ENCODE peak calls at places on chromosomes 11 and 22, in four cellular contexts. One of them, this sample, is unnamed.

GRCh38 chr11:46895821-46896220 is 22.5 kb downstream of the LRP4 start:
- DNase-seq in K562: no peak
- DNase-seq in SK-N-SH: no peak
- DNase-seq in HepG2: no peak
- DNase-seq in this sample: no peak

GRCh38 chr11:132631956-132632355 is 900.3 kb downstream of the OPCML start:
- DNase-seq in HepG2: no peak
- DNase-seq in SK-N-SH: peak; percentile 16
- DNase-seq in K562: no peak
- DNase-seq in this sample: no peak

GRCh38 chr11:14059491-14059890 is 97.0 kb downstream of the SPON1 start:
- DNase-seq in SK-N-SH: no peak
- DNase-seq in HepG2: no peak
- DNase-seq in K562: no peak
- DNase-seq in this sample: no peak

GRCh38 chr11:16469968-16470367 is 113.6 kb upstream of the SOX6 start:
- DNase-seq in K562: no peak
- DNase-seq in HepG2: no peak
- DNase-seq in SK-N-SH: no peak
- DNase-seq in this sample: no peak

GRCh38 chr11:12893787-12894672 is 115.1 kb upstream of the RASSF10 start:
- DNase-seq in K562: peak; percentile 65
- DNase-seq in HepG2: peak; percentile 39
- DNase-seq in SK-N-SH: peak; percentile 62
- DNase-seq in this sample: peak; percentile 84

GRCh38 chr11:17391493-17392355 is 3.3 kb upstream of the KCNJ11 start:
- DNase-seq in HepG2: no peak
- DNase-seq in SK-N-SH: peak; percentile 12
- DNase-seq in K562: no peak
- DNase-seq in this sample: no peak

GRCh38 chr11:133081020-133081419 is 451.3 kb downstream of the OPCML start:
- DNase-seq in K562: no peak
- DNase-seq in HepG2: no peak
- DNase-seq in SK-N-SH: no peak
- DNase-seq in this sample: no peak

GRCh38 chr22:38485783-38486182 is 17.9 kb downstream of the KDELR3 start:
- DNase-seq in K562: no peak
- DNase-seq in HepG2: no peak
- DNase-seq in SK-N-SH: no peak
- DNase-seq in this sample: no peak

GRCh38 chr11:15526859-15527450 is 412.2 kb downstream of the INSC start:
- DNase-seq in SK-N-SH: no peak
- DNase-seq in HepG2: no peak
- DNase-seq in K562: no peak
- DNase-seq in this sample: no peak

GRCh38 chr22:20389288-20389687 is 4.7 kb upstream of the ZNF74 start:
- DNase-seq in HepG2: no peak
- DNase-seq in SK-N-SH: no peak
- DNase-seq in K562: no peak
- DNase-seq in this sample: no peak

GRCh38 chr11:10680956-10681487 is 12.5 kb downstream of the IRAG1 start:
- DNase-seq in HepG2: no peak
- DNase-seq in K562: no peak
- DNase-seq in SK-N-SH: no peak
- DNase-seq in this sample: no peak

GRCh38 chr11:87926250-87926970 is 248.8 kb downstream of the RAB38 start:
- DNase-seq in HepG2: no peak
- DNase-seq in SK-N-SH: no peak
- DNase-seq in K562: no peak
- DNase-seq in this sample: no peak

GRCh38 chr22:31818481-31819392 is 64.9 kb downstream of the DEPDC5 start:
- DNase-seq in HepG2: no peak
- DNase-seq in K562: no peak
- DNase-seq in SK-N-SH: no peak
- DNase-seq in this sample: peak; percentile 18

GRCh38 chr11:102305352-102306047 is 11.8 kb upstream of the BIRC3 start:
- DNase-seq in HepG2: no peak
- DNase-seq in K562: no peak
- DNase-seq in SK-N-SH: no peak
- DNase-seq in this sample: no peak

GRCh38 chr11:129313588-129314288 is 61.9 kb upstream of the BARX2 start:
- DNase-seq in K562: no peak
- DNase-seq in SK-N-SH: no peak
- DNase-seq in HepG2: no peak
- DNase-seq in this sample: no peak

GRCh38 chr11:1934326-1935155 is 12.6 kb upstream of the MRPL23 start:
- DNase-seq in SK-N-SH: no peak
- DNase-seq in HepG2: no peak
- DNase-seq in K562: no peak
- DNase-seq in this sample: no peak

GRCh38 chr11:112377946-112378345 is 117.3 kb upstream of the PLET1 start:
- DNase-seq in SK-N-SH: no peak
- DNase-seq in HepG2: no peak
- DNase-seq in K562: no peak
- DNase-seq in this sample: no peak

GRCh38 chr11:118907749-118908106 is 18.0 kb downstream of the BCL9L start:
- DNase-seq in HepG2: no peak
- DNase-seq in SK-N-SH: peak; percentile 85
- DNase-seq in K562: no peak
- DNase-seq in this sample: no peak

GRCh38 chr22:32723632-32724031 is 77.9 kb upstream of the TIMP3 start:
- DNase-seq in SK-N-SH: no peak
- DNase-seq in K562: no peak
- DNase-seq in HepG2: no peak
- DNase-seq in this sample: no peak

GRCh38 chr11:128786507-128786906 is 80.6 kb downstream of the KCNJ1 start:
- DNase-seq in SK-N-SH: no peak
- DNase-seq in K562: no peak
- DNase-seq in HepG2: no peak
- DNase-seq in this sample: no peak

GRCh38 chr22:32083000-32083399 is 39.9 kb downstream of the SLC5A1 start:
- DNase-seq in HepG2: no peak
- DNase-seq in SK-N-SH: no peak
- DNase-seq in K562: no peak
- DNase-seq in this sample: no peak

GRCh38 chr11:89220684-89221339 is 43.1 kb downstream of the TYR start:
- DNase-seq in SK-N-SH: no peak
- DNase-seq in HepG2: no peak
- DNase-seq in K562: no peak
- DNase-seq in this sample: no peak

GRCh38 chr22:48257690-48258065 is 1495.2 kb downstream of the TBC1D22A start:
- DNase-seq in SK-N-SH: no peak
- DNase-seq in HepG2: no peak
- DNase-seq in K562: no peak
- DNase-seq in this sample: no peak

GRCh38 chr11:8586805-8587204 is 7.2 kb downstream of the STK33 start:
- DNase-seq in K562: no peak
- DNase-seq in SK-N-SH: no peak
- DNase-seq in HepG2: no peak
- DNase-seq in this sample: no peak

GRCh38 chr11:130213143-130213978 is 53.8 kb downstream of the ST14 start:
- DNase-seq in K562: peak; percentile 88
- DNase-seq in SK-N-SH: peak; percentile 94
- DNase-seq in HepG2: peak; percentile 21
- DNase-seq in this sample: peak; percentile 84

GRCh38 chr22:39185601-39186012 is 33.1 kb upstream of the CBX7 start:
- DNase-seq in SK-N-SH: no peak
- DNase-seq in K562: peak; percentile 44
- DNase-seq in HepG2: peak; percentile 50
- DNase-seq in this sample: no peak

GRCh38 chr22:19863571-19863970 is 8.9 kb upstream of the GNB1L start:
- DNase-seq in HepG2: no peak
- DNase-seq in SK-N-SH: no peak
- DNase-seq in K562: no peak
- DNase-seq in this sample: no peak

GRCh38 chr11:60133917-60134316 is 45.5 kb downstream of the MS4A2 start:
- DNase-seq in K562: no peak
- DNase-seq in HepG2: no peak
- DNase-seq in SK-N-SH: no peak
- DNase-seq in this sample: no peak

GRCh38 chr22:46031561-46031960 is 54.6 kb upstream of the WNT7B start:
- DNase-seq in SK-N-SH: no peak
- DNase-seq in K562: no peak
- DNase-seq in HepG2: no peak
- DNase-seq in this sample: peak; percentile 9

GRCh38 chr11:95911369-95911759 is 12.5 kb downstream of the MTMR2 start:
- DNase-seq in SK-N-SH: no peak
- DNase-seq in HepG2: no peak
- DNase-seq in K562: no peak
- DNase-seq in this sample: no peak

GRCh38 chr11:124075841-124076571 is 34.9 kb upstream of the OR10G7 start:
- DNase-seq in SK-N-SH: peak; percentile 75
- DNase-seq in HepG2: no peak
- DNase-seq in K562: no peak
- DNase-seq in this sample: peak; percentile 26

GRCh38 chr22:26610072-26610958 is 7.5 kb downstream of the CRYBB1 start:
- DNase-seq in HepG2: no peak
- DNase-seq in K562: no peak
- DNase-seq in SK-N-SH: no peak
- DNase-seq in this sample: no peak

GRCh38 chr11:114279778-114280532 is 16.2 kb upstream of the NNMT start:
- DNase-seq in K562: no peak
- DNase-seq in HepG2: no peak
- DNase-seq in SK-N-SH: no peak
- DNase-seq in this sample: no peak

GRCh38 chr22:23675502-23676415 is 15.1 kb upstream of the RGL4 start:
- DNase-seq in K562: no peak
- DNase-seq in HepG2: peak; percentile 69
- DNase-seq in SK-N-SH: no peak
- DNase-seq in this sample: no peak

GRCh38 chr11:67483901-67484665 is 1.3 kb downstream of the AIP start:
- DNase-seq in K562: no peak
- DNase-seq in SK-N-SH: no peak
- DNase-seq in HepG2: no peak
- DNase-seq in this sample: no peak

GRCh38 chr11:67483498-67483798 is 622 bp downstream of the AIP start:
- DNase-seq in HepG2: no peak
- DNase-seq in SK-N-SH: no peak
- DNase-seq in K562: no peak
- DNase-seq in this sample: no peak

GRCh38 chr11:67484847-67485311 is 2.1 kb downstream of the AIP start:
- DNase-seq in SK-N-SH: no peak
- DNase-seq in HepG2: no peak
- DNase-seq in K562: no peak
- DNase-seq in this sample: no peak

GRCh38 chr11:67482736-67483497 is at the start of gene AIP:
- DNase-seq in K562: peak; percentile 98
- DNase-seq in HepG2: peak; percentile 95
- DNase-seq in SK-N-SH: peak; percentile 98
- DNase-seq in this sample: peak; percentile 98

GRCh38 chr11:67482275-67482735 is 521 bp upstream of the AIP start:
- DNase-seq in HepG2: no peak
- DNase-seq in K562: no peak
- DNase-seq in SK-N-SH: no peak
- DNase-seq in this sample: no peak
- TF ChIP-seq FOXJ3 in HepG2: no peak
- TF ChIP-seq FOXJ3 in K562: no peak
- TF ChIP-seq FOXJ3 in SK-N-SH: no peak
- TF ChIP-seq FOXJ3 in this sample: no peak

GRCh38 chr22:44926491-44927415 is 83.1 kb downstream of the PHF21B start:
- DNase-seq in K562: no peak
- DNase-seq in SK-N-SH: no peak
- DNase-seq in HepG2: no peak
- DNase-seq in this sample: no peak
- TF ChIP-seq FOXJ3 in K562: no peak
- TF ChIP-seq FOXJ3 in SK-N-SH: no peak
- TF ChIP-seq FOXJ3 in HepG2: no peak
- TF ChIP-seq FOXJ3 in this sample: no peak

DNA sequence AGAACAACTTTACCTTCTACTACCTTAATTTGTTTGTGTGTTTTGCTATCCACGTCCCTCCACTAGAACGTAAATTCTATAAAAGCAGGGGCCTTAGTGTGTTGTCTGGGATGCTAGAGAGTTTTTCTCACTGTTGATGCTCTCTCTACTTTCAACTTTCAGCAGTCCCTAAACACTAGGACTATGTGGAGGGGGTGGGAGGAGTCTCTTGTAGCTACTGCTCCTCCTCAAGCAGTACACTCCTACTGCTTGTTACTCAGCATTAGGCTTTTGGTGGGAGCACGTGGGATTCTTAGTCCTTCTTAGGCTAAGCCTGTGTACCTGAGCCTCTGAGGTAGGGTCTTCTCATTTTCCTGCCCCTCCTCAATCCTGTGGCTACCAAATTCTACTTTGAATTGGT is 56.3 kb downstream of the ARHGAP20 start:
- DNase-seq in K562: no peak
- DNase-seq in HepG2: no peak
- DNase-seq in SK-N-SH: no peak
- DNase-seq in this sample: no peak
- TF ChIP-seq FOXJ3 in K562: no peak
- TF ChIP-seq FOXJ3 in HepG2: no peak
- TF ChIP-seq FOXJ3 in SK-N-SH: no peak
- TF ChIP-seq FOXJ3 in this sample: no peak

DNA sequence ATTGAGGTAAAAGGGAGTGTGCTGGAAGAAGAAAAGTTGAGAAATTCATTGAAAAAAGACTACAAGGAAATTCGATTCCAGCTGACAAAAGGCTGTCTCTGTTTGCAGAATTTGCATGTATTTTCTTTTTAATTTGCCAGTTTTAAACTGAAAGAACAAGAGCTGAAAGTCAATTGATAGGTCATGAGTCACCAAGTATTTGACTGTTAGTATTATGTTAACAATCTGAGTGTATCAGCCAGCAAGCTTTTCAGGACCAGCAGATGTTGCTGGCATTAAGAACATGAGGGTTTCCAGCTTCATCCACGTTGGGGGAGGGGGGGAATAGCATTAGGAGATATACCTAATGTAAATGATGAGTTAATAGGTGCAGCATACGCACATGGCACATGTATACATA is 726.7 kb downstream of the METTL15 start:
- DNase-seq in HepG2: no peak
- DNase-seq in K562: no peak
- DNase-seq in SK-N-SH: no peak
- DNase-seq in this sample: no peak
- TF ChIP-seq FOXJ3 in HepG2: no peak
- TF ChIP-seq FOXJ3 in K562: no peak
- TF ChIP-seq FOXJ3 in SK-N-SH: no peak
- TF ChIP-seq FOXJ3 in this sample: no peak

GRCh38 chr22:41904450-41905410 is 10.1 kb downstream of the SHISA8 start:
- DNase-seq in K562: no peak
- DNase-seq in SK-N-SH: no peak
- DNase-seq in HepG2: no peak
- DNase-seq in this sample: no peak

GRCh38 chr22:41900652-41901312 is 14.1 kb downstream of the SHISA8 start:
- DNase-seq in SK-N-SH: no peak
- DNase-seq in HepG2: no peak
- DNase-seq in K562: no peak
- DNase-seq in this sample: no peak

GRCh38 chr22:41902016-41902415 is 12.9 kb downstream of the SHISA8 start:
- DNase-seq in K562: no peak
- DNase-seq in HepG2: no peak
- DNase-seq in SK-N-SH: no peak
- DNase-seq in this sample: no peak

GRCh38 chr22:41905411-41906202 is 9.3 kb downstream of the SHISA8 start:
- DNase-seq in K562: no peak
- DNase-seq in SK-N-SH: no peak
- DNase-seq in HepG2: no peak
- DNase-seq in this sample: no peak

GRCh38 chr22:41902932-41903421 is 11.9 kb downstream of the SHISA8 start:
- DNase-seq in K562: no peak
- DNase-seq in HepG2: no peak
- DNase-seq in SK-N-SH: no peak
- DNase-seq in this sample: no peak
- TF ChIP-seq FOXJ3 in K562: no peak
- TF ChIP-seq FOXJ3 in HepG2: no peak
- TF ChIP-seq FOXJ3 in SK-N-SH: no peak
- TF ChIP-seq FOXJ3 in this sample: no peak

This sample was measured in WTC11.